ENCODE peak calls at places on chromosomes 1 and 21, in six cellular contexts. D is transverse colon, I is pancreas, R is left ventricle myocardium inferior, H is fibroblast of the aortic adventitia, N is fibroblast of lung. K is an unnamed sample.

GRCh38 chr1:199113265-199113869 is 474.5 kb downstream of the PTPRC start:
- DNase-seq in R (peak), H (peak), N (peak), I (peak), D (peak), K (no peak)

GRCh38 chr1:204213668-204214662 is at the start of gene GOLT1A:
- DNase-seq in D (peak), R (peak), I (peak), H (peak), N (peak), K (peak)

GRCh38 chr1:215160351-215160750 is 77.8 kb downstream of the KCNK2 start:
- DNase-seq in H (peak), D (no peak), N (peak), R (no peak), I (no peak), K (no peak)

GRCh38 chr21:45224189-45224938 is 63.3 kb downstream of the POFUT2 start:
- DNase-seq in I (no peak), H (peak), R (no peak), N (peak), D (peak), K (no peak)

GRCh38 chr21:29133796-29134195 is 3.4 kb downstream of the MAP3K7CL start:
- DNase-seq in R (no peak), N (peak), I (no peak), H (no peak), D (no peak), K (no peak)

GRCh38 chr1:26889580-26890466 is at the start of gene GPN2:
- DNase-seq in N (peak), H (peak), I (peak), D (peak), R (peak), K (peak)

GRCh38 chr1:1354271-1355247 is 3.8 kb downstream of the MXRA8 start:
- DNase-seq in R (no peak), I (no peak), D (no peak), H (no peak), N (no peak), K (no peak)

GRCh38 chr1:220901906-220902305 is 22.7 kb downstream of the HLX start:
- DNase-seq in R (no peak), I (no peak), N (no peak), D (no peak), H (peak), K (no peak)

GRCh38 chr1:56502700-56503245 is 76.6 kb downstream of the PLPP3 start:
- DNase-seq in D (no peak), N (peak), R (no peak), I (no peak), H (peak), K (no peak)

GRCh38 chr1:212838145-212838544 is 9.3 kb downstream of the SPATA45 start:
- DNase-seq in R (no peak), I (no peak), N (no peak), H (no peak), D (no peak), K (no peak)

GRCh38 chr1:246397046-246397445 is 110.0 kb downstream of the SMYD3 start:
- DNase-seq in H (no peak), I (no peak), R (no peak), D (no peak), N (no peak), K (no peak)

GRCh38 chr1:190067592-190067991 is 410.1 kb downstream of the BRINP3 start:
- DNase-seq in H (peak), I (no peak), D (no peak), N (peak), R (no peak), K (no peak)

GRCh38 chr1:205662791-205663190 is 17.5 kb downstream of the SLC45A3 start:
- DNase-seq in N (no peak), I (no peak), D (no peak), H (no peak), R (no peak), K (no peak)

GRCh38 chr1:40919475-40920011 is 57.4 kb upstream of the CITED4 start:
- DNase-seq in R (no peak), H (no peak), N (no peak), D (no peak), I (peak), K (no peak)

GRCh38 chr1:26786437-26787380 is 1.0 kb upstream of the PIGV start:
- DNase-seq in D (peak), H (peak), I (peak), N (peak), R (peak), K (peak)

GRCh38 chr1:199089393-199090122 is 450.7 kb downstream of the PTPRC start:
- DNase-seq in N (no peak), H (no peak), I (no peak), R (no peak), D (no peak), K (peak)

GRCh38 chr1:10599194-10599861 is 124.6 kb downstream of the PEX14 start:
- DNase-seq in H (peak), N (peak), D (no peak), I (no peak), R (no peak), K (no peak)

GRCh38 chr1:170539154-170539553 is 7.2 kb downstream of the GORAB start:
- DNase-seq in N (no peak), D (no peak), R (no peak), H (no peak), I (no peak), K (no peak)

GRCh38 chr1:202107801-202108731 is 14.7 kb upstream of the GPR37L1 start:
- DNase-seq in R (peak), D (peak), I (peak), H (peak), N (no peak), K (no peak)

GRCh38 chr1:109769335-109770078 is 5.8 kb upstream of the EPS8L3 start:
- DNase-seq in D (peak), I (no peak), R (peak), N (peak), H (peak), K (no peak)

GRCh38 chr1:61552630-61553029 is 172.3 kb downstream of the TM2D1 start:
- DNase-seq in I (no peak), H (no peak), N (no peak), D (no peak), R (no peak), K (no peak)

GRCh38 chr1:11320153-11320936 is 47.3 kb downstream of the UBIAD1 start:
- DNase-seq in R (no peak), I (peak), H (no peak), N (no peak), D (no peak), K (peak)

GRCh38 chr21:46285761-46286667 is at the start of gene YBEY:
- DNase-seq in N (peak), R (peak), D (peak), I (peak), H (peak), K (peak)

GRCh38 chr1:230174041-230174440 is 107.0 kb downstream of the GALNT2 start:
- DNase-seq in D (no peak), H (no peak), I (peak), R (no peak), N (no peak), K (no peak)

GRCh38 chr1:26006710-26007109 is 8.8 kb upstream of the PAFAH2 start:
- DNase-seq in I (no peak), R (no peak), N (no peak), D (no peak), H (no peak), K (no peak)

GRCh38 chr1:2354511-2355407 is 36.6 kb downstream of the MORN1 start:
- DNase-seq in D (no peak), R (no peak), N (no peak), I (no peak), H (no peak), K (no peak)

GRCh38 chr1:63630238-63630637 is 37.0 kb downstream of the PGM1 start:
- DNase-seq in R (no peak), I (no peak), D (no peak), H (no peak), N (no peak), K (no peak)

GRCh38 chr1:197808843-197809242 is 33.6 kb upstream of the DENND1B start:
- DNase-seq in D (no peak), H (no peak), N (no peak), I (no peak), R (no peak), K (peak)

GRCh38 chr21:45064618-45065399 is 9.6 kb upstream of the ADARB1 start:
- DNase-seq in I (no peak), N (no peak), H (no peak), R (no peak), D (no peak), K (no peak)

GRCh38 chr1:52424238-52424637 is 19.8 kb downstream of the PRPF38A start:
- DNase-seq in N (no peak), H (no peak), D (no peak), R (no peak), I (no peak), K (no peak)

GRCh38 chr1:203669739-203670138 is 43.1 kb downstream of the ATP2B4 start:
- DNase-seq in I (no peak), N (peak), R (no peak), H (peak), D (no peak), K (no peak)

GRCh38 chr1:70902211-70902610 is 145.4 kb downstream of the PTGER3 start:
- DNase-seq in N (no peak), H (no peak), D (no peak), R (no peak), I (peak), K (no peak)

GRCh38 chr1:54510715-54511270 is 37.2 kb upstream of the ACOT11 start:
- DNase-seq in R (no peak), H (no peak), N (no peak), D (no peak), I (no peak), K (peak)

GRCh38 chr1:7679873-7680790 is 91.0 kb upstream of the VAMP3 start:
- DNase-seq in R (peak), N (peak), D (peak), H (peak), I (peak), K (peak)

GRCh38 chr1:195251900-195252299 is 1356.3 kb downstream of the KCNT2 start:
- DNase-seq in I (no peak), R (no peak), D (no peak), N (no peak), H (no peak), K (no peak)

GRCh38 chr1:178997428-178997827 is 28.3 kb upstream of the FAM20B start:
- DNase-seq in R (no peak), H (no peak), I (no peak), N (no peak), D (no peak), K (no peak)

GRCh38 chr1:88016947-88017346 is 667.1 kb upstream of the PKN2 start:
- DNase-seq in R (no peak), N (no peak), I (no peak), D (peak), H (peak), K (no peak)

GRCh38 chr1:173995475-173995874 is 26.7 kb downstream of the RC3H1 start:
- DNase-seq in N (no peak), H (no peak), D (no peak), R (no peak), I (no peak), K (no peak)

GRCh38 chr1:179876289-179876715 is 1.3 kb downstream of the TOR1AIP2 start:
- DNase-seq in N (peak), I (peak), H (peak), D (peak), R (no peak), K (no peak)

DNA sequence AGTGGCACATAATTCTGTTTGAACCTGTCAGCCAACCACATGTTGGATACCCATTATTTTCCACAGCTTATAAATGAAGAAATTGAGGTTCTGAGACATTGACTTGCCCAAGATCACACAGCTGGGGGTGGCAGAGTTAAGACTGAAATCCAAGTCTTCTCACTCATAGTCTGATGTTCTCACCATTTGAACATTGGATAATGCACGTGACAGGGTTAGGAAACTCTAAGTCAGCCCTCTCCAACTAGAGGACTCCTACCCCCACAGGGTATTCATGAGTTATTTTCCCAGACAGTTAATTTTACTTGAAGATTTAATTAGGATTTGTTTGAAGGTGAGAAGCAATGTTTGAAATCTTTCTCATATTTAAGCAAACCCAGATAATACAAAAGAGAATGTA is 38.1 kb upstream of the C1orf105 start:
- DNase-seq in D (no peak), H (no peak), R (no peak), N (no peak), I (no peak), K (no peak)
- TF ChIP-seq CTCF in D (no peak), H (no peak), R (no peak), N (no peak), I (no peak), K (no peak)

GRCh38 chr1:9588551-9589143 is at the start of gene TMEM201:
- DNase-seq in H (peak), I (peak), R (peak), D (peak), N (peak), K (peak)
- TF ChIP-seq CTCF in H (peak), I (peak), R (peak), D (peak), N (peak), K (peak)

GRCh38 chr1:156584813-156585212 is 5.3 kb downstream of the TTC24 start:
- DNase-seq in N (no peak), D (no peak), H (no peak), I (no peak), R (no peak), K (no peak)
- TF ChIP-seq CTCF in N (no peak), D (no peak), H (no peak), I (no peak), R (no peak), K (peak)

GRCh38 chr1:242886137-242886536 is 361.6 kb upstream of the PLD5 start:
- DNase-seq in H (no peak), N (no peak), I (no peak), R (no peak), D (peak), K (no peak)
- TF ChIP-seq CTCF in H (no peak), N (no peak), I (no peak), R (no peak), D (no peak), K (no peak)

DNA sequence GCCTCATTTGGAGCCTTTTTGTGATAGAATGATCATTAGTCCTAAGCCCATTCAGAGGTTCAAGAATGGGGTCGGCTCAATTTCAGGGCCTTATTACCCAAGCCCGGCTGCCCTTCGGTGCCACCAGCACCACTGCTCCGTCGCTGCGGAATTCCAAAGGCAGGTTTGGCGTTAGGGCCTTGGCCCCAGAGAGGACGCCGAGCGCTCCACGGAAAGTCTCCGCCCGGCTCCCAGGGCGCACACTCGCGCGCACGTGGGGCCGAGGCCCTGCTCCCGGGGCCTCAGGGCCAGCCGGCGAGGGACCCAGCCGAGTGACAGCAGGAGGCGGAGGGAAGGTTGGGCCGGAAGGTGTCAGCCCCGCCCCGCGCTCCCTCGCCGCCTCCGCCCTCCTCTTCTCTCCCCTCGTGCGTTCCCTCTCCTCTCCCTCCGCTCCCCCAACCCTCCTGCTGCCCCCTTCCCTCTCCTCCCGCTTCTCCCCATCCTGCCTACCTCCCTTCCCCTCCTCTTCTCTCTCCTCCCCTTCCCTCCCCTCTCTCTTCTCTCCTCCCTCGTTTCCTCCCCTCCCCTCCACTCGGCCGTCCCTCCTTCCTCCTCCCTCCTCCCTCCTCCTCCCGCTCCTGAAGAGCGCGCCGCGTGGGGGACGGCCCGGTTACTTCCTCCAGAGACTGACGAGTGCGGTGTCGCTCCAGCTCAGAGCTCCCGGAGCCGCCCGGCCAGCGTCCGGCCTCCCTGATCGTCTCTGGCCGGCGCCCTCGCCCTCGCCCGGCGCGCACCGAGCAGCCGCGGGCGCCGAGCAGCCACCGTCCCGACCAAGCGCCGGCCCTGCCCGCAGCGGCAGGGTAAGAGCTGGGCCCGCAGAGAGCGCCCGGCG is at the start of gene ETS2:
- DNase-seq in D (peak), R (peak), N (peak), I (peak), H (peak), K (peak)
- TF ChIP-seq CTCF in D (no peak), R (peak), N (no peak), I (no peak), H (peak), K (no peak)

GRCh38 chr1:29655945-29656866 is 419.9 kb downstream of the PTPRU start:
- DNase-seq in D (no peak), I (peak), R (no peak), N (no peak), H (no peak), K (no peak)
- TF ChIP-seq CTCF in D (no peak), I (no peak), R (peak), N (peak), H (peak), K (peak)

GRCh38 chr21:34695434-34695833 is 26.6 kb downstream of the CLIC6 start:
- DNase-seq in D (no peak), I (no peak), H (no peak), R (no peak), N (no peak), K (peak)
- TF ChIP-seq CTCF in D (no peak), I (no peak), H (no peak), R (no peak), N (no peak), K (no peak)

DNA sequence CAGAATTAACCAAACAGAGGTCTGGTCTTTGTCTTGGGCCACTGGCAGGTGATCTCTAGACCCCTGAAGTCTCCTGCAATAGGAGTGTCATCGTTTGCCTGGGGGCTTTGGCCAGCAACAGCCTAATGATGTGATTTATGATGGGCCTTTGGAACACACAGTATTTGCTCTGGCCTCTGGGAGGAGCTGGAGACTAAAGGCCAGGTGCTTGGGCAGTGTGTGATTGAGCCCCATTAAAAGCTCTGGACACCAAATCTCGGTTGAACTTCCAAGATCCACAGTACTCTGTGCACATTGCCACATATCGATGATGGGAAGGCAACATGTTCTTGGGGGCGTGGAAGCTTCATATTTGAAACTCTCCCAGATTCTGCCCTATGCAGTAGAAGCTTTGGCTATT is 32.0 kb upstream of the TLR5 start:
- DNase-seq in I (peak), R (no peak), H (peak), D (no peak), N (no peak), K (no peak)
- TF ChIP-seq CTCF in I (no peak), R (peak), H (peak), D (no peak), N (no peak), K (no peak)

K was measured in GM13977.